ENCODE peak calls at places on chromosomes 12 and 14, in seven cellular contexts. C is globus pallidus; I is K562; M is activated CD4-positive, alpha-beta memory T cell treated with anti-CD3 and anti-CD28 coated beads, Interleukin-2, amount 10 ng/mL, durations not matched to agents 7 days and 5 days; G is NAMALWA; X is head of caudate nucleus; Z is GM18507. K is an unnamed sample.

GRCh38 chr14:25108959-25109358 is 59.0 kb upstream of the STXBP6 start:
- DNase-seq in M (no peak), Z (no peak), G (no peak), X (no peak), C (no peak), I (no peak), K (no peak)

GRCh38 chr14:74302160-74302628 is 540 bp downstream of the ABCD4 start:
- DNase-seq in C (peak), X (no peak), G (peak), Z (peak), M (peak), I (peak), K (no peak)

GRCh38 chr14:51828017-51828797 is 32.2 kb upstream of the GNG2 start:
- DNase-seq in Z (peak), X (no peak), M (peak), I (no peak), G (no peak), C (no peak), K (no peak)

GRCh38 chr12:95118138-95118787 is 44.8 kb upstream of the NR2C1 start:
- DNase-seq in G (no peak), M (no peak), X (no peak), I (no peak), Z (no peak), C (no peak), K (no peak)

GRCh38 chr12:108375986-108376663 is 37.0 kb upstream of the CMKLR1 start:
- DNase-seq in Z (no peak), G (no peak), X (no peak), M (no peak), C (no peak), I (no peak), K (no peak)

GRCh38 chr14:26194816-26195215 is 403.0 kb downstream of the NOVA1 start:
- DNase-seq in X (no peak), I (no peak), G (no peak), Z (no peak), M (no peak), C (no peak), K (no peak)

GRCh38 chr14:67411820-67412421 is at the start of gene PLEK2:
- DNase-seq in G (no peak), I (no peak), Z (no peak), X (no peak), C (no peak), M (peak), K (no peak)

GRCh38 chr14:92690171-92691011 is 58.0 kb downstream of the LGMN start:
- DNase-seq in I (peak), Z (no peak), C (no peak), G (peak), M (no peak), X (no peak), K (no peak)